ENCODE peak calls at places on chromosomes 7 and 10, in nine cellular contexts. W is mesothelial cell of epicardium, A is transverse colon, D is mammary epithelial cell, G is bronchial epithelial cell, Q is lower leg skin, Y is GM10248, C is heart right ventricle, E is cardiac muscle cell. V is an unnamed sample.

GRCh38 chr10:69662173-69662685 is 32.2 kb downstream of the FAM241B start:
- DNase-seq in E (no peak), Y (no peak), D (no peak), W (no peak), Q (no peak), C (no peak), A (no peak), G (no peak), V (no peak)

GRCh38 chr7:16970732-16971495 is 89.1 kb upstream of the AGR3 start:
- DNase-seq in Y (no peak), C (no peak), Q (no peak), E (no peak), D (no peak), A (no peak), W (no peak), G (no peak), V (no peak)

GRCh38 chr10:25388188-25388861 is 213.5 kb downstream of the GPR158 start:
- DNase-seq in Y (no peak), G (no peak), Q (no peak), A (no peak), E (no peak), D (no peak), C (no peak), W (no peak), V (no peak)

GRCh38 chr7:106717997-106718871 is 57.3 kb upstream of the CCDC71L start:
- DNase-seq in Q (peak; percentile 56), W (no peak), D (peak; percentile 95), G (peak; percentile 97), E (no peak), A (no peak), C (peak; percentile 36), Y (peak; percentile 43), V (peak; percentile 40)

GRCh38 chr10:95408931-95409873 is 118.4 kb upstream of the PDLIM1 start:
- DNase-seq in Y (no peak), D (no peak), A (no peak), G (no peak), C (peak; percentile 56), E (no peak), Q (no peak), W (no peak), V (no peak)

GRCh38 chr10:118835682-118836326 is 81.0 kb upstream of the CACUL1 start:
- DNase-seq in A (peak; percentile 67), Q (peak; percentile 33), C (no peak), G (peak; percentile 97), Y (no peak), E (no peak), D (peak; percentile 96), W (no peak), V (no peak)

GRCh38 chr7:74006032-74006431 is 21.9 kb upstream of the ELN start:
- DNase-seq in Y (no peak), E (no peak), D (no peak), W (no peak), Q (no peak), G (no peak), C (no peak), A (no peak), V (no peak)

GRCh38 chr10:105094048-105094447 is 453.0 kb downstream of the SORCS3 start:
- DNase-seq in D (no peak), G (peak; percentile 55), C (no peak), A (no peak), E (no peak), W (no peak), Y (no peak), Q (no peak), V (no peak)

GRCh38 chr7:106721816-106722785 is 61.1 kb upstream of the CCDC71L start:
- DNase-seq in Q (no peak), D (no peak), W (no peak), G (no peak), C (no peak), E (no peak), Y (no peak), A (no peak), V (no peak)

GRCh38 chr10:75209325-75210192 is 1.0 kb upstream of the VDAC2 start:
- DNase-seq in W (no peak), C (peak; percentile 83), E (no peak), Q (peak; percentile 85), A (peak; percentile 81), Y (peak; percentile 75), D (no peak), G (no peak), V (peak; percentile 77)

GRCh38 chr10:22958338-22958737 is 30.5 kb downstream of the ARMC3 start:
- DNase-seq in G (peak; percentile 86), D (peak; percentile 60), W (no peak), Y (no peak), E (no peak), C (no peak), Q (no peak), A (no peak), V (no peak)

GRCh38 chr10:34049887-34050286 is 715.4 kb upstream of the NRP1 start:
- DNase-seq in Q (no peak), A (no peak), C (no peak), W (no peak), Y (no peak), G (peak; percentile 79), D (peak; percentile 32), E (no peak), V (no peak)

GRCh38 chr7:121322460-121322859 is 6.3 kb upstream of the WNT16 start:
- DNase-seq in E (no peak), C (no peak), A (no peak), W (no peak), Y (no peak), G (no peak), Q (no peak), D (no peak), V (no peak)

GRCh38 chr10:71314028-71314693 is 4.9 kb upstream of the SLC29A3 start:
- DNase-seq in W (peak; percentile 65), E (peak; percentile 71), Q (no peak), Y (peak; percentile 84), A (peak; percentile 61), G (no peak), D (no peak), C (peak; percentile 48), V (peak; percentile 86)

GRCh38 chr7:28698744-28699291 is 259.3 kb downstream of the TRIL start:
- DNase-seq in Y (no peak), G (no peak), C (no peak), W (no peak), Q (no peak), E (no peak), D (no peak), A (no peak), V (no peak)

GRCh38 chr7:47181609-47182264 is 400.2 kb downstream of the TNS3 start:
- DNase-seq in A (peak; percentile 18), G (no peak), Q (no peak), Y (no peak), E (peak; percentile 19), C (peak; percentile 60), D (no peak), W (no peak), V (no peak)

GRCh38 chr10:98474628-98475027 is 27.9 kb upstream of the HPS1 start:
- DNase-seq in E (no peak), G (no peak), D (no peak), Y (peak; percentile 30), C (no peak), A (no peak), Q (no peak), W (no peak), V (peak; percentile 36)
- TF ChIP-seq CTCF in E (no peak), G (no peak), D (no peak), Y (no peak), C (no peak), A (no peak), Q (no peak), W (no peak), V (no peak)

GRCh38 chr10:93138113-93138870 is 64.6 kb downstream of the CYP26A1 start:
- DNase-seq in Q (no peak), C (no peak), E (no peak), W (no peak), D (peak; percentile 89), A (no peak), Y (no peak), G (peak; percentile 95), V (no peak)

GRCh38 chr10:93146336-93146735 is 72.6 kb downstream of the CYP26A1 start:
- DNase-seq in D (no peak), Y (no peak), E (no peak), Q (no peak), C (no peak), W (no peak), G (no peak), A (no peak), V (no peak)

GRCh38 chr10:93139059-93139658 is 65.5 kb downstream of the CYP26A1 start:
- DNase-seq in Q (no peak), A (no peak), G (no peak), D (no peak), E (no peak), C (no peak), W (no peak), Y (no peak), V (no peak)

GRCh38 chr10:93143286-93143685 is 69.6 kb downstream of the CYP26A1 start:
- DNase-seq in Y (no peak), Q (peak; percentile 44), D (no peak), C (no peak), A (no peak), E (no peak), W (no peak), G (no peak), V (no peak)

GRCh38 chr10:93142534-93142933 is 68.8 kb downstream of the CYP26A1 start:
- DNase-seq in D (no peak), G (no peak), Q (no peak), W (no peak), E (no peak), A (no peak), Y (no peak), C (no peak), V (no peak)
- TF ChIP-seq CTCF in D (no peak), G (no peak), Q (no peak), W (no peak), E (no peak), A (no peak), Y (no peak), C (no peak), V (no peak)

DNA sequence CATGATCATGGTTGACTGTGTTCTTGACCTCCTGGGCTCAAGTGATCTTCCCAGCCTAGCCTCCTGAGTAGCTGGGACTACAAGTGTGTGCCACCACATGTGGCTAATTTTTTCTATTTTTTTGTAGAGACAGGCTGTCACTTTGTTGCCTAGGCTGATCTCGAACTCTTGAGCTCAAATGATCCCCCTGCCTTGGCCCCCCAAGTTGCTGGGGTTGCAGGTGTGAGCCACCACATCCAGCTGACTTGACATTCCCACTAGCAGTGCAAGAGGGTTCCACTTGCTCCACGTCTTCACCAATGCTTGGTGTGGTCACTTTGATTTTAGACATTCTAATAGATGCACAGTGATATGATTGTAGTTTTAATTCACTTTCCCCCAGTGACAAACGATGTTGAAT is 25.1 kb downstream of the CYP26A1 start:
- DNase-seq in G (no peak), Q (no peak), E (no peak), Y (no peak), W (no peak), C (no peak), A (no peak), D (no peak), V (no peak)
- TF ChIP-seq CTCF in G (no peak), Q (no peak), E (no peak), Y (no peak), W (no peak), C (no peak), A (no peak), D (no peak), V (no peak)

DNA sequence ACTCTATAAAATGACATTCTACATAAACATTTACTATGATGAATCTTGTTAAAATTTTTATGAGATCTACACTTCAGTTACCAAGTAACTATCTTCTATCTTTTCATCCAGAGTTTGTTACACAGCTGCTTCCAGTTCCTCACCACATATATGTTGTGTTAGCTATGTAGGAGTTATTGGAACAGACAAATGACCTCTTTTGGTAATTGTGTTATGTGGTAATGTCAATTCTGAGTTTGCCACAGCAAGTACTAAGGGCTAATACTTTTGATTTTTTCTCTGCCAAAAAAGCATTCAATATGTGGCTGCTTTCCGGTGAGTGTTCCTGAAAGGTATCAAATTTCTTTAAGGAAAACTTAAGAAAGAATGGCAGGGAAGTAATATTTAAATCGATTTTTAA is 573.9 kb upstream of the PCDH15 start:
- DNase-seq in Q (no peak), W (no peak), D (no peak), C (no peak), A (no peak), G (no peak), E (no peak), Y (no peak), V (no peak)
- TF ChIP-seq CTCF in Q (no peak), W (no peak), D (no peak), C (no peak), A (no peak), G (no peak), E (no peak), Y (no peak), V (no peak)

V was measured in GM13976.